ENCODE peak calls at places on chromosome 11, in five cellular contexts. C is upper lobe of left lung, Q is lower leg skin, H is OCI-LY7, O is Caco-2. M is an unnamed sample.

GRCh38 chr11:66844496-66845142 is 1.4 kb downstream of the RCE1 start:
- DNase-seq in H (no peak), Q (peak), O (no peak), C (peak), M (no peak)

GRCh38 chr11:118437046-118437735 is 899 bp downstream of the KMT2A start:
- DNase-seq in Q (peak), H (peak), O (peak), C (peak), M (peak)

GRCh38 chr11:92653448-92653847 is 316.0 kb upstream of the MTNR1B start:
- DNase-seq in Q (no peak), H (no peak), C (no peak), O (no peak), M (no peak)

GRCh38 chr11:119284344-119285157 is 32.4 kb downstream of the MCAM start:
- DNase-seq in C (no peak), O (peak), H (peak), Q (no peak), M (no peak)

GRCh38 chr11:10117709-10118341 is 176.2 kb downstream of the SBF2 start:
- DNase-seq in C (no peak), Q (no peak), O (no peak), H (no peak), M (no peak)

GRCh38 chr11:41996558-41996957 is 537.1 kb upstream of the LRRC4C start:
- DNase-seq in O (no peak), Q (no peak), H (no peak), C (no peak), M (no peak)

GRCh38 chr11:3939651-3940190 is 84.3 kb downstream of the STIM1 start:
- DNase-seq in O (no peak), C (no peak), Q (no peak), H (no peak), M (no peak)

GRCh38 chr11:13247606-13248320 is 29.8 kb upstream of the BMAL1 start:
- DNase-seq in C (no peak), O (no peak), Q (no peak), H (no peak), M (no peak)

DNA sequence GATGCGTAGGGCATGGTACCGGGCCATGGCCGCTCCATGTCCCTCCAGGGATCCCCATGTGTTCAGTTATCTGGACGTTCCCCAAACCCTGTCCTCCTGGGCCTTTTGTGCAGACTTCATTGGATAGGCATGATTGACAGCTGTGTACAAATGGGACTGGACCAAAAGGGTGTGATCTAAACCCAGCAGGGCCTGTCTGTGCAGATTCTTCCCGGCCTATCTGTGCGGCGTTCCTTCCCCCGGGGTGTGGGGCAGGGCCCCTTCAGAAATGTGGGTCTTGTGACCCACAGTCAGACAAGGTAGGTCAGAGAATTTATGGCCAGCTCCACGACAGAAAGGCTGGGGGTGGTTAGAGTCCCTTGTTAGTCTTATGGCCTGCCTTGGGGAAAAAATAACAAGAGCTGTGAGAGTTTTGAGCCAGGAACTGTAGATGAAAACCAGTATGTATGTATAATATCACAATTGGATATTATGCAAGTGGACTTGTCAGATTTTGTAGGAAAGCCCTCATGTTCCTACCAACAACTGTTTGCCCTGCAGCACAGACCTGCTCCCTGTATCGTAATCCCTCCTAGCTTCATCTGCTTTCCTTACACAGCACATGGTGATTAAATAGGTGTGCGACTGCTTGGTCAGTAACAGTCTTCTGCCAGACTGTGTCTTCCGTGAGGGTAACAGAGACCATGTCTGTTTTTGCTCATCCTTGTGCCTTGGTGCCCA is 31.7 kb downstream of the AP2A2 start:
- DNase-seq in H (no peak), O (peak), Q (no peak), C (no peak), M (no peak)
- TF ChIP-seq CTCF in H (no peak), O (no peak), Q (no peak), C (no peak), M (no peak)

GRCh38 chr11:125075900-125076317 is 12.8 kb downstream of the SLC37A2 start:
- DNase-seq in Q (peak), C (no peak), O (no peak), H (no peak), M (no peak)
- TF ChIP-seq CTCF in Q (no peak), C (no peak), O (no peak), H (peak), M (no peak)

DNA sequence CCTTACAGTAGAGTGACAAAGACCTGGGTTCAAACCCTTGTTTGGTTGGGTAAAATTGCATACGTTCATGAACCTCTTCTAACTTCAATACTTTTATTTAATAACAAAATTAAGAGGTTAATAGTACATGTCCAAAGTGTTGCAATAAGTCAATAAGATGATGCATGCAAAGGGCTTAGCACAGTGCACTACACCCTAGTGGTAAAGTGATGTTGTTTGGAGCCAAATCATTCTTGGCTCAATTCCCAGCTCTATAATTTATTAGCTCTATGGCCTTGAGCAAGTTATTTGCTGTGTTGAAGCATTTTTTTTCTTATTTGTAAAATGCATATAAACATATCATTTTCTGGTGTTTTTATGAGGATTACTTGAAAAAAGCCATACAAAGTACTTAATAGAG is 945.3 kb downstream of the LRRC4C start:
- DNase-seq in C (no peak), Q (no peak), H (no peak), O (no peak), M (no peak)
- TF ChIP-seq CTCF in C (no peak), Q (no peak), H (no peak), O (no peak), M (no peak)

DNA sequence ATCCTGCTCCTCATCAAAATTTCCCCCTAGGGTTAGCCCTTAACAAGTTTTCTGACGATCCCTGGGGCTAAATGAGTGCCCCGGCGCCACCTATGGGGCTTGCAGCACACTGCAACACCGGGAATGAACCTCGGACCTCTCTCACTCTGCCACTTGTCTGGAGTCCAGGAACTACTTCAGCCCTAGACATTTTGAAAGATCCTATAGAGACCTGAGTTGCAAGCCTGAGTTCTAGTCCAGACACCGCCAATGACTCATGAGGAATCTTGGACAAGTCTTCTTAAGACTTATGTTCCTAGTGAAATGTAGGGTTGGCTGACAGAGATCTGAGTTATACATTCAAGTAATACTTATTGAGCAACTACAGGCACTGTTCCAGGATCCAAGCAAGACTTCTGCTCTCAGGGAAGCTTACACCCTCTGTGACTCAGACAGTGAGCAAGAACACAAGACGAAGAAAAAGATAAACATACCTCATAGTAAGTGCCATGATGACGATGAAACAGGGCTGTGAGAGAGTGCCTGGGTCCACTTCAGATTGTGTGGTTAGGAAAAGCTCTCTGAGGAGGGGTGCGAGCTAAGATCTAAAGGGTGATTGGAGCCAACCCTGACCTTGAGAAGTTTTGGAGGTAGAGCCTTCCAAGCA is 10.2 kb upstream of the STK33 start:
- DNase-seq in Q (no peak), C (peak), H (peak), O (peak), M (no peak)
- TF ChIP-seq CTCF in Q (no peak), C (peak), H (peak), O (peak), M (no peak)

GRCh38 chr11:7227724-7228123 is 24.0 kb upstream of the SYT9 start:
- DNase-seq in O (no peak), C (no peak), H (no peak), Q (no peak), M (no peak)
- TF ChIP-seq CTCF in O (no peak), C (no peak), H (no peak), Q (no peak), M (no peak)

M was measured in omental fat pad.